ENCODE peak calls at places on chromosome 20, in seven cellular contexts. Y, K, I, B, S, Q and V are unnamed samples.

GRCh38 chr20:35490736-35491181 is 35.4 kb downstream of the CEP250 start:
- DNase-seq in Y (peak; percentile 67), K (no peak), I (no peak), B (no peak), S (peak; percentile 84), Q (peak; percentile 93), V (peak; percentile 78)

GRCh38 chr20:48538058-48538825 is 289.6 kb downstream of the PREX1 start:
- DNase-seq in Y (no peak), K (no peak), I (peak; percentile 59), B (peak; percentile 59), S (no peak), Q (no peak), V (no peak)

GRCh38 chr20:63753381-63753780 is 13.8 kb downstream of the SLC2A4RG start:
- DNase-seq in Y (no peak), K (no peak), I (no peak), B (no peak), S (peak; percentile 37), Q (no peak), V (no peak)

GRCh38 chr20:48614593-48615274 is 213.1 kb downstream of the PREX1 start:
- DNase-seq in Y (no peak), K (peak; percentile 48), I (no peak), B (no peak), S (peak; percentile 5), Q (no peak), V (no peak)

GRCh38 chr20:19947611-19948264 is 69.4 kb upstream of the NAA20 start:
- DNase-seq in Y (no peak), K (no peak), I (peak; percentile 50), B (peak; percentile 59), S (no peak), Q (no peak), V (no peak)

GRCh38 chr20:38155811-38156210 is 9.3 kb downstream of the TGM2 start:
- DNase-seq in Y (no peak), K (no peak), I (no peak), B (no peak), S (no peak), Q (no peak), V (no peak)

GRCh38 chr20:10281911-10282310 is 63.3 kb downstream of the SNAP25 start:
- DNase-seq in Y (no peak), K (no peak), I (no peak), B (no peak), S (no peak), Q (no peak), V (no peak)

GRCh38 chr20:44039147-44039546 is 124.5 kb downstream of the TOX2 start:
- DNase-seq in Y (no peak), K (no peak), I (no peak), B (no peak), S (no peak), Q (no peak), V (no peak)

GRCh38 chr20:32727663-32728062 is 15.6 kb downstream of the COMMD7 start:
- DNase-seq in Y (no peak), K (peak; percentile 82), I (no peak), B (peak; percentile 86), S (no peak), Q (no peak), V (no peak)

GRCh38 chr20:62405108-62405980 is 1.7 kb downstream of the CABLES2 start:
- DNase-seq in Y (no peak), K (no peak), I (peak; percentile 76), B (peak; percentile 69), S (no peak), Q (no peak), V (no peak)

GRCh38 chr20:17612287-17612974 is 42.6 kb downstream of the DSTN start:
- DNase-seq in Y (peak; percentile 63), K (peak; percentile 85), I (peak; percentile 21), B (peak; percentile 71), S (no peak), Q (peak; percentile 88), V (no peak)

GRCh38 chr20:21436186-21436585 is 38.9 kb upstream of the NKX2-4 start:
- DNase-seq in Y (no peak), K (no peak), I (no peak), B (peak; percentile 96), S (no peak), Q (no peak), V (no peak)

GRCh38 chr20:24959591-24960301 is 10.7 kb downstream of the CST7 start:
- DNase-seq in Y (no peak), K (no peak), I (no peak), B (no peak), S (peak; percentile 74), Q (no peak), V (no peak)

GRCh38 chr20:8155848-8156602 is 24.0 kb downstream of the PLCB1 start:
- DNase-seq in Y (no peak), K (no peak), I (no peak), B (no peak), S (no peak), Q (no peak), V (no peak)

GRCh38 chr20:53923745-53924369 is 146.5 kb downstream of the BCAS1 start:
- DNase-seq in Y (no peak), K (no peak), I (no peak), B (no peak), S (no peak), Q (no peak), V (no peak)

GRCh38 chr20:610130-611046 is at the start of gene TCF15:
- DNase-seq in Y (no peak), K (no peak), I (peak; percentile 85), B (no peak), S (peak; percentile 66), Q (no peak), V (peak; percentile 66)

GRCh38 chr20:34538671-34539123 is 19.8 kb upstream of the MAP1LC3A start:
- DNase-seq in Y (peak; percentile 45), K (peak; percentile 76), I (peak; percentile 78), B (peak; percentile 63), S (no peak), Q (peak; percentile 53), V (peak; percentile 62)

GRCh38 chr20:2109425-2110210 is 8.0 kb downstream of the STK35 start:
- DNase-seq in Y (no peak), K (no peak), I (no peak), B (no peak), S (no peak), Q (no peak), V (no peak)

GRCh38 chr20:11958852-11959251 is 41.2 kb downstream of the BTBD3 start:
- DNase-seq in Y (no peak), K (no peak), I (peak; percentile 24), B (no peak), S (no peak), Q (no peak), V (no peak)

GRCh38 chr20:57013741-57014140 is 252.7 kb downstream of the BMP7 start:
- DNase-seq in Y (no peak), K (no peak), I (peak; percentile 81), B (no peak), S (no peak), Q (no peak), V (no peak)

GRCh38 chr20:32358883-32359632 is 927 bp downstream of the ASXL1 start:
- DNase-seq in Y (peak; percentile 60), K (peak; percentile 92), I (peak; percentile 99), B (peak; percentile 87), S (peak; percentile 83), Q (peak; percentile 61), V (peak; percentile 73)

GRCh38 chr20:46764068-46764467 is 54.6 kb downstream of the SLC2A10 start:
- DNase-seq in Y (no peak), K (peak; percentile 46), I (no peak), B (no peak), S (no peak), Q (no peak), V (no peak)

GRCh38 chr20:10511166-10511506 is 76.0 kb downstream of the SLX4IP start:
- DNase-seq in Y (no peak), K (no peak), I (no peak), B (no peak), S (no peak), Q (no peak), V (no peak)